ENCODE peak calls at places on chromosomes 7 and 10, in four cellular contexts. One of them, this sample, is unnamed.

GRCh38 chr10:95388539-95388938 is 97.7 kb upstream of the PDLIM1 start:
- DNase-seq in IMR-90: no peak
- DNase-seq in H1: no peak
- DNase-seq in H9: no peak
- DNase-seq in this sample: no peak

GRCh38 chr7:140542226-140542625 is 62.9 kb upstream of the MKRN1 start:
- DNase-seq in IMR-90: peak
- DNase-seq in H1: no peak
- DNase-seq in H9: no peak
- DNase-seq in this sample: no peak

GRCh38 chr7:149818536-149818840 is 19.7 kb upstream of the ZNF862 start:
- DNase-seq in IMR-90: no peak
- DNase-seq in H1: no peak
- DNase-seq in H9: no peak
- DNase-seq in this sample: no peak

GRCh38 chr7:100370746-100371145 is 2.5 kb upstream of the PILRA start:
- DNase-seq in IMR-90: no peak
- DNase-seq in H1: no peak
- DNase-seq in H9: no peak
- DNase-seq in this sample: no peak

GRCh38 chr10:33465747-33466146 is 131.3 kb upstream of the NRP1 start:
- DNase-seq in IMR-90: peak
- DNase-seq in H1: no peak
- DNase-seq in H9: no peak
- DNase-seq in this sample: no peak

GRCh38 chr7:50718311-50718710 is 64.4 kb downstream of the GRB10 start:
- DNase-seq in IMR-90: no peak
- DNase-seq in H1: no peak
- DNase-seq in H9: no peak
- DNase-seq in this sample: no peak

GRCh38 chr10:17249820-17250219 is 21.8 kb downstream of the VIM start:
- DNase-seq in IMR-90: peak
- DNase-seq in H1: no peak
- DNase-seq in H9: no peak
- DNase-seq in this sample: peak

GRCh38 chr7:126485791-126486190 is 767.0 kb downstream of the GRM8 start:
- DNase-seq in IMR-90: no peak
- DNase-seq in H1: no peak
- DNase-seq in H9: no peak
- DNase-seq in this sample: no peak

GRCh38 chr10:35216303-35216905 is 89.8 kb downstream of the CREM start:
- DNase-seq in IMR-90: peak
- DNase-seq in H1: no peak
- DNase-seq in H9: no peak
- DNase-seq in this sample: no peak

GRCh38 chr7:29401827-29402226 is 161.8 kb upstream of the PRR15 start:
- DNase-seq in IMR-90: no peak
- DNase-seq in H1: no peak
- DNase-seq in H9: peak
- DNase-seq in this sample: peak

GRCh38 chr7:74289018-74289659 is at the start of gene CLIP2:
- DNase-seq in IMR-90: peak
- DNase-seq in H1: no peak
- DNase-seq in H9: peak
- DNase-seq in this sample: peak

GRCh38 chr10:43250925-43251663 is 15.8 kb downstream of the RASGEF1A start:
- DNase-seq in IMR-90: no peak
- DNase-seq in H1: no peak
- DNase-seq in H9: peak
- DNase-seq in this sample: peak

GRCh38 chr10:122208616-122209430 is 62.3 kb upstream of the BTBD16 start:
- DNase-seq in IMR-90: no peak
- DNase-seq in H1: no peak
- DNase-seq in H9: no peak
- DNase-seq in this sample: no peak

GRCh38 chr10:73401636-73402035 is 12.2 kb downstream of the ANXA7 start:
- DNase-seq in IMR-90: no peak
- DNase-seq in H1: no peak
- DNase-seq in H9: no peak
- DNase-seq in this sample: no peak

GRCh38 chr7:123823898-123824753 is 20.8 kb upstream of the HYAL4 start:
- DNase-seq in IMR-90: no peak
- DNase-seq in H1: no peak
- DNase-seq in H9: no peak
- DNase-seq in this sample: no peak

GRCh38 chr7:139602143-139602722 is 78.7 kb downstream of the CLEC2L start:
- DNase-seq in IMR-90: peak
- DNase-seq in H1: no peak
- DNase-seq in H9: no peak
- DNase-seq in this sample: peak

GRCh38 chr7:56046728-56047445 is 4.4 kb downstream of the PSPH start:
- DNase-seq in IMR-90: peak
- DNase-seq in H1: no peak
- DNase-seq in H9: no peak
- DNase-seq in this sample: no peak

GRCh38 chr10:1281402-1281782 is 225.2 kb downstream of the WDR37 start:
- DNase-seq in IMR-90: no peak
- DNase-seq in H1: no peak
- DNase-seq in H9: no peak
- DNase-seq in this sample: no peak

GRCh38 chr7:117444646-117445045 is 17.4 kb upstream of the ASZ1 start:
- DNase-seq in IMR-90: no peak
- DNase-seq in H1: no peak
- DNase-seq in H9: no peak
- DNase-seq in this sample: no peak

GRCh38 chr7:35465791-35466336 is 212.0 kb upstream of the TBX20 start:
- DNase-seq in IMR-90: no peak
- DNase-seq in H1: no peak
- DNase-seq in H9: no peak
- DNase-seq in this sample: peak

GRCh38 chr10:114495303-114495702 is 91.0 kb upstream of the AFAP1L2 start:
- DNase-seq in IMR-90: no peak
- DNase-seq in H1: no peak
- DNase-seq in H9: no peak
- DNase-seq in this sample: no peak

GRCh38 chr10:112631501-112632410 is 184.7 kb downstream of the VTI1A start:
- DNase-seq in IMR-90: no peak
- DNase-seq in H1: no peak
- DNase-seq in H9: no peak
- DNase-seq in this sample: no peak

GRCh38 chr7:149422065-149422913 is 38.6 kb downstream of the ZNF777 start:
- DNase-seq in IMR-90: peak
- DNase-seq in H1: no peak
- DNase-seq in H9: peak
- DNase-seq in this sample: peak

GRCh38 chr10:86357676-86358075 is 8.9 kb downstream of the GRID1 start:
- DNase-seq in IMR-90: no peak
- DNase-seq in H1: no peak
- DNase-seq in H9: no peak
- DNase-seq in this sample: no peak

GRCh38 chr7:51144178-51144577 is 172.4 kb downstream of the COBL start:
- DNase-seq in IMR-90: no peak
- DNase-seq in H1: no peak
- DNase-seq in H9: no peak
- DNase-seq in this sample: no peak

GRCh38 chr10:50594012-50594411 is 29.7 kb downstream of the SGMS1 start:
- DNase-seq in IMR-90: peak
- DNase-seq in H1: no peak
- DNase-seq in H9: no peak
- DNase-seq in this sample: no peak

GRCh38 chr10:113739031-113739430 is 12.5 kb upstream of the PLEKHS1 start:
- DNase-seq in IMR-90: no peak
- DNase-seq in H1: no peak
- DNase-seq in H9: no peak
- DNase-seq in this sample: no peak

GRCh38 chr10:43393606-43394360 is 15.2 kb downstream of the HNRNPF start:
- DNase-seq in IMR-90: no peak
- DNase-seq in H1: no peak
- DNase-seq in H9: no peak
- DNase-seq in this sample: no peak

GRCh38 chr10:114393886-114394285 is 10.4 kb downstream of the AFAP1L2 start:
- DNase-seq in IMR-90: no peak
- DNase-seq in H1: no peak
- DNase-seq in H9: no peak
- DNase-seq in this sample: no peak

GRCh38 chr7:128366290-128366689 is 4.8 kb upstream of the PRRT4 start:
- DNase-seq in IMR-90: no peak
- DNase-seq in H1: no peak
- DNase-seq in H9: no peak
- DNase-seq in this sample: no peak

GRCh38 chr7:128366986-128367385 is 5.5 kb upstream of the PRRT4 start:
- DNase-seq in IMR-90: no peak
- DNase-seq in H1: no peak
- DNase-seq in H9: no peak
- DNase-seq in this sample: no peak

GRCh38 chr7:128364166-128364565 is 2.7 kb upstream of the PRRT4 start:
- DNase-seq in IMR-90: no peak
- DNase-seq in H1: no peak
- DNase-seq in H9: no peak
- DNase-seq in this sample: no peak

GRCh38 chr7:128363261-128363721 is 1.8 kb upstream of the PRRT4 start:
- DNase-seq in IMR-90: no peak
- DNase-seq in H1: no peak
- DNase-seq in H9: no peak
- DNase-seq in this sample: no peak

DNA sequence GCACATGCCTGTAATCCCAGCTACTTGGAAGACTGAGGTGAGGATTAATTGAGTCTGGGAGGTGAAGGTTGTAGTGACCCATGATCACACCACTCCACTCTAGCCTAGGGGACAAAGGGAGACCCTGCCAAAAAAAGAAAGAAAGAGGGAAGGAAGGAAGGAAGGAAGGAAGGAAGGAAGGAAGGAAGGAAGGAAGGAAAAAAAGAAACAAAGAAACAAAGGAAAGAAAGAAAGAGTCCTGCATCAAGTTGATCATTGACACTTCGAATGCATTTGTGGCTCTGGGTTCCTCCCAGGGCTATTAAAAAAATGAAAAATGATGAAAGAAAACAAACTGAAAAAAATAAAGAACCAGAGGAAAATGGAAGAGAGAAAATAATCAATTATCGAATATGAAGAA is 3.9 kb upstream of the PRRT4 start:
- DNase-seq in IMR-90: no peak
- DNase-seq in H1: no peak
- DNase-seq in H9: no peak
- DNase-seq in this sample: no peak
- H3K56ac ChIP-seq in IMR-90: no peak
- H3K56ac ChIP-seq in H1: no peak
- H3K56ac ChIP-seq in H9: no peak
- H3K56ac ChIP-seq in this sample: no peak

GRCh38 chr7:99112097-99112496 is 31.8 kb downstream of the SMURF1 start:
- DNase-seq in IMR-90: no peak
- DNase-seq in H1: no peak
- DNase-seq in H9: no peak
- DNase-seq in this sample: peak
- H2BK5ac ChIP-seq in IMR-90: no peak
- H2BK5ac ChIP-seq in H1: no peak
- H2BK5ac ChIP-seq in H9: no peak
- H2BK5ac ChIP-seq in this sample: no peak

GRCh38 chr10:29431711-29432110 is 142.8 kb downstream of the LYZL1 start:
- DNase-seq in IMR-90: no peak
- DNase-seq in H1: no peak
- DNase-seq in H9: no peak
- DNase-seq in this sample: no peak

GRCh38 chr10:29427667-29428066 is 138.8 kb downstream of the LYZL1 start:
- DNase-seq in IMR-90: no peak
- DNase-seq in H1: no peak
- DNase-seq in H9: no peak
- DNase-seq in this sample: no peak

GRCh38 chr10:29426420-29426819 is 137.6 kb downstream of the LYZL1 start:
- DNase-seq in IMR-90: no peak
- DNase-seq in H1: no peak
- DNase-seq in H9: no peak
- DNase-seq in this sample: no peak

GRCh38 chr10:29428486-29428885 is 139.6 kb downstream of the LYZL1 start:
- DNase-seq in IMR-90: no peak
- DNase-seq in H1: no peak
- DNase-seq in H9: no peak
- DNase-seq in this sample: no peak

GRCh38 chr10:29430101-29430500 is 141.2 kb downstream of the LYZL1 start:
- DNase-seq in IMR-90: peak
- DNase-seq in H1: no peak
- DNase-seq in H9: no peak
- DNase-seq in this sample: no peak
- H3K27ac ChIP-seq in IMR-90: no peak
- H3K27ac ChIP-seq in H1: no peak
- H3K27ac ChIP-seq in H9: no peak
- H3K27ac ChIP-seq in this sample: no peak

DNA sequence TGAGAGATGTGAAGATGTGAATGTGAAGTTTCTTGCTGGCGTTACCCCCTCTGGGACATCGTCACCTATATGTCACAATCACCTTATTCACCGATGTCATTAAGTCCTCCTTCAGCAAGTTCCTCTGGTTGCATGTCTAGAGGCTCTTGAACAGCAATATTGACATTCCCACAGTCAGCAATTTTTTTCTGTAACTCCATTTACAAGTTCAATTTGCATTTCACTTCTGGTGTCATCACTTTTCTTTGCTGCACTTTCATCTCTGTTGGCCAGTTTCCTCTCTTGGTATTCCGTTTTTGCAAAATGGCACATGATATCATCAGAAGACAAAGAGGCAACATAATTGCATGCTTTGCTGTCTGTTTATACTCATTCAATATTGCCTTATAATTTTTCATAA is 69.8 kb downstream of the SRI start:
- DNase-seq in IMR-90: no peak
- DNase-seq in H1: no peak
- DNase-seq in H9: no peak
- DNase-seq in this sample: no peak
- H3K56ac ChIP-seq in IMR-90: no peak
- H3K56ac ChIP-seq in H1: no peak
- H3K56ac ChIP-seq in H9: no peak
- H3K56ac ChIP-seq in this sample: no peak

GRCh38 chr7:26466007-26466406 is 174.3 kb downstream of the SNX10 start:
- DNase-seq in IMR-90: no peak
- DNase-seq in H1: no peak
- DNase-seq in H9: no peak
- DNase-seq in this sample: no peak

GRCh38 chr7:26469188-26469587 is 177.5 kb downstream of the SNX10 start:
- DNase-seq in IMR-90: no peak
- DNase-seq in H1: no peak
- DNase-seq in H9: no peak
- DNase-seq in this sample: no peak

GRCh38 chr7:26471676-26472075 is 180.0 kb downstream of the SNX10 start:
- DNase-seq in IMR-90: no peak
- DNase-seq in H1: no peak
- DNase-seq in H9: no peak
- DNase-seq in this sample: no peak

GRCh38 chr7:26468625-26469024 is 177.0 kb downstream of the SNX10 start:
- DNase-seq in IMR-90: no peak
- DNase-seq in H1: no peak
- DNase-seq in H9: no peak
- DNase-seq in this sample: no peak

GRCh38 chr7:26467104-26467503 is 175.4 kb downstream of the SNX10 start:
- DNase-seq in IMR-90: no peak
- DNase-seq in H1: no peak
- DNase-seq in H9: no peak
- DNase-seq in this sample: no peak
- H2BK5ac ChIP-seq in IMR-90: no peak
- H2BK5ac ChIP-seq in H1: no peak
- H2BK5ac ChIP-seq in H9: no peak
- H2BK5ac ChIP-seq in this sample: no peak